ENCODE peak calls at places on chromosomes 16 and 17, in five cellular contexts. One of them, this sample, is unnamed.

GRCh38 chr17:16930571-16931317 is 41.2 kb downstream of the TNFRSF13B start:
- DNase-seq in heart right ventricle: no peak
- DNase-seq in GM06990: no peak
- DNase-seq in esophagus squamous epithelium: no peak
- DNase-seq in fibroblast of lung: no peak
- DNase-seq in this sample: no peak

GRCh38 chr16:9159839-9160550 is 68.6 kb downstream of the HAPSTR1 start:
- DNase-seq in GM06990: no peak
- DNase-seq in esophagus squamous epithelium: no peak
- DNase-seq in heart right ventricle: no peak
- DNase-seq in fibroblast of lung: peak; percentile 51
- DNase-seq in this sample: peak; percentile 73

GRCh38 chr16:275786-276232 is at the start of gene RGS11:
- DNase-seq in fibroblast of lung: no peak
- DNase-seq in heart right ventricle: peak; percentile 27
- DNase-seq in esophagus squamous epithelium: no peak
- DNase-seq in GM06990: no peak
- DNase-seq in this sample: peak; percentile 50

GRCh38 chr16:85285681-85286065 is 173.4 kb upstream of the CIBAR2 start:
- DNase-seq in GM06990: no peak
- DNase-seq in esophagus squamous epithelium: no peak
- DNase-seq in fibroblast of lung: peak; percentile 12
- DNase-seq in heart right ventricle: no peak
- DNase-seq in this sample: no peak

GRCh38 chr17:31559647-31560501 is 168.4 kb downstream of the RAB11FIP4 start:
- DNase-seq in heart right ventricle: peak; percentile 50
- DNase-seq in esophagus squamous epithelium: no peak
- DNase-seq in fibroblast of lung: no peak
- DNase-seq in GM06990: no peak
- DNase-seq in this sample: peak; percentile 44

GRCh38 chr16:75333770-75334169 is 82.3 kb upstream of the BCAR1 start:
- DNase-seq in heart right ventricle: no peak
- DNase-seq in GM06990: peak; percentile 16
- DNase-seq in esophagus squamous epithelium: no peak
- DNase-seq in fibroblast of lung: no peak
- DNase-seq in this sample: no peak

GRCh38 chr16:52993179-52993578 is 59.5 kb downstream of the CHD9NB start:
- DNase-seq in GM06990: no peak
- DNase-seq in fibroblast of lung: no peak
- DNase-seq in esophagus squamous epithelium: no peak
- DNase-seq in heart right ventricle: no peak
- DNase-seq in this sample: no peak

GRCh38 chr17:63116228-63116627 is 150.2 kb downstream of the TANC2 start:
- DNase-seq in esophagus squamous epithelium: no peak
- DNase-seq in GM06990: no peak
- DNase-seq in fibroblast of lung: no peak
- DNase-seq in heart right ventricle: no peak
- DNase-seq in this sample: no peak

GRCh38 chr17:81135503-81136283 is 29.6 kb upstream of the PVALEF start:
- DNase-seq in esophagus squamous epithelium: no peak
- DNase-seq in GM06990: no peak
- DNase-seq in fibroblast of lung: no peak
- DNase-seq in heart right ventricle: no peak
- DNase-seq in this sample: no peak

GRCh38 chr16:4240624-4241023 is 1.3 kb downstream of the SRL start:
- DNase-seq in esophagus squamous epithelium: no peak
- DNase-seq in heart right ventricle: peak; percentile 56
- DNase-seq in fibroblast of lung: no peak
- DNase-seq in GM06990: no peak
- DNase-seq in this sample: no peak

GRCh38 chr16:52068447-52069074 is 478.4 kb downstream of the TOX3 start:
- DNase-seq in heart right ventricle: no peak
- DNase-seq in esophagus squamous epithelium: no peak
- DNase-seq in fibroblast of lung: peak; percentile 20
- DNase-seq in GM06990: no peak
- DNase-seq in this sample: peak; percentile 37

GRCh38 chr16:74501484-74502479 is 80.5 kb upstream of the CLEC18B start:
- DNase-seq in esophagus squamous epithelium: no peak
- DNase-seq in heart right ventricle: no peak
- DNase-seq in fibroblast of lung: no peak
- DNase-seq in GM06990: no peak
- DNase-seq in this sample: no peak

GRCh38 chr16:58148099-58148498 is 18.9 kb upstream of the CFAP20 start:
- DNase-seq in heart right ventricle: no peak
- DNase-seq in GM06990: no peak
- DNase-seq in esophagus squamous epithelium: no peak
- DNase-seq in fibroblast of lung: no peak
- DNase-seq in this sample: no peak

GRCh38 chr17:42878123-42878880 is 22.3 kb upstream of the G6PC1 start:
- DNase-seq in esophagus squamous epithelium: no peak
- DNase-seq in heart right ventricle: no peak
- DNase-seq in GM06990: no peak
- DNase-seq in fibroblast of lung: no peak
- DNase-seq in this sample: no peak

GRCh38 chr17:35973333-35974260 is 7.7 kb downstream of the CCL16 start:
- DNase-seq in heart right ventricle: no peak
- DNase-seq in fibroblast of lung: no peak
- DNase-seq in GM06990: no peak
- DNase-seq in esophagus squamous epithelium: no peak
- DNase-seq in this sample: peak; percentile 4

GRCh38 chr16:24452724-24453123 is 86.6 kb upstream of the RBBP6 start:
- DNase-seq in heart right ventricle: no peak
- DNase-seq in GM06990: no peak
- DNase-seq in esophagus squamous epithelium: no peak
- DNase-seq in fibroblast of lung: no peak
- DNase-seq in this sample: no peak

GRCh38 chr16:26511463-26511862 is 555.3 kb upstream of the C16orf82 start:
- DNase-seq in esophagus squamous epithelium: no peak
- DNase-seq in GM06990: no peak
- DNase-seq in heart right ventricle: no peak
- DNase-seq in fibroblast of lung: no peak
- DNase-seq in this sample: no peak

GRCh38 chr16:78647019-78647418 is 547.6 kb downstream of the WWOX start:
- DNase-seq in fibroblast of lung: no peak
- DNase-seq in GM06990: no peak
- DNase-seq in heart right ventricle: peak; percentile 16
- DNase-seq in esophagus squamous epithelium: no peak
- DNase-seq in this sample: no peak

GRCh38 chr16:576197-576822 is 6.5 kb downstream of the PIGQ start:
- DNase-seq in fibroblast of lung: no peak
- DNase-seq in heart right ventricle: no peak
- DNase-seq in GM06990: no peak
- DNase-seq in esophagus squamous epithelium: no peak
- DNase-seq in this sample: no peak

GRCh38 chr16:84684592-84684965 is 15.2 kb upstream of the USP10 start:
- DNase-seq in GM06990: no peak
- DNase-seq in esophagus squamous epithelium: no peak
- DNase-seq in fibroblast of lung: no peak
- DNase-seq in heart right ventricle: no peak
- DNase-seq in this sample: no peak

GRCh38 chr17:73814070-73814469 is 169.8 kb upstream of the SDK2 start:
- DNase-seq in heart right ventricle: no peak
- DNase-seq in GM06990: no peak
- DNase-seq in esophagus squamous epithelium: no peak
- DNase-seq in fibroblast of lung: no peak
- DNase-seq in this sample: no peak

GRCh38 chr16:87254271-87254670 is 62.9 kb downstream of the C16orf95 start:
- DNase-seq in fibroblast of lung: no peak
- DNase-seq in GM06990: no peak
- DNase-seq in heart right ventricle: no peak
- DNase-seq in esophagus squamous epithelium: no peak
- DNase-seq in this sample: no peak

GRCh38 chr16:4936991-4937781 is at the start of gene PPL:
- DNase-seq in esophagus squamous epithelium: no peak
- DNase-seq in heart right ventricle: peak; percentile 68
- DNase-seq in GM06990: peak; percentile 40
- DNase-seq in fibroblast of lung: no peak
- DNase-seq in this sample: no peak

GRCh38 chr16:50173318-50173717 is 20.2 kb downstream of the TENT4B start:
- DNase-seq in GM06990: no peak
- DNase-seq in esophagus squamous epithelium: no peak
- DNase-seq in fibroblast of lung: no peak
- DNase-seq in heart right ventricle: no peak
- DNase-seq in this sample: no peak

GRCh38 chr17:63986842-63987615 is 11.1 kb upstream of the PRR29 start:
- DNase-seq in fibroblast of lung: no peak
- DNase-seq in heart right ventricle: peak; percentile 40
- DNase-seq in GM06990: no peak
- DNase-seq in esophagus squamous epithelium: no peak
- DNase-seq in this sample: no peak

GRCh38 chr16:89815639-89816348 is 653 bp downstream of the FANCA start:
- DNase-seq in esophagus squamous epithelium: no peak
- DNase-seq in fibroblast of lung: no peak
- DNase-seq in GM06990: peak; percentile 53
- DNase-seq in heart right ventricle: no peak
- DNase-seq in this sample: peak; percentile 30

GRCh38 chr17:64202683-64203430 is 60.2 kb downstream of the TEX2 start:
- DNase-seq in fibroblast of lung: no peak
- DNase-seq in GM06990: no peak
- DNase-seq in esophagus squamous epithelium: no peak
- DNase-seq in heart right ventricle: no peak
- DNase-seq in this sample: peak; percentile 75

GRCh38 chr17:33435716-33436301 is 142.7 kb upstream of the ASIC2 start:
- DNase-seq in GM06990: no peak
- DNase-seq in esophagus squamous epithelium: no peak
- DNase-seq in heart right ventricle: no peak
- DNase-seq in fibroblast of lung: peak; percentile 11
- DNase-seq in this sample: no peak

GRCh38 chr17:68034452-68034776 is 1.1 kb upstream of the KPNA2 start:
- DNase-seq in GM06990: no peak
- DNase-seq in heart right ventricle: no peak
- DNase-seq in esophagus squamous epithelium: no peak
- DNase-seq in fibroblast of lung: no peak
- DNase-seq in this sample: no peak

GRCh38 chr16:28307936-28308335 is 15.6 kb downstream of the SBK1 start:
- DNase-seq in GM06990: no peak
- DNase-seq in esophagus squamous epithelium: no peak
- DNase-seq in fibroblast of lung: no peak
- DNase-seq in heart right ventricle: no peak
- DNase-seq in this sample: no peak

DNA sequence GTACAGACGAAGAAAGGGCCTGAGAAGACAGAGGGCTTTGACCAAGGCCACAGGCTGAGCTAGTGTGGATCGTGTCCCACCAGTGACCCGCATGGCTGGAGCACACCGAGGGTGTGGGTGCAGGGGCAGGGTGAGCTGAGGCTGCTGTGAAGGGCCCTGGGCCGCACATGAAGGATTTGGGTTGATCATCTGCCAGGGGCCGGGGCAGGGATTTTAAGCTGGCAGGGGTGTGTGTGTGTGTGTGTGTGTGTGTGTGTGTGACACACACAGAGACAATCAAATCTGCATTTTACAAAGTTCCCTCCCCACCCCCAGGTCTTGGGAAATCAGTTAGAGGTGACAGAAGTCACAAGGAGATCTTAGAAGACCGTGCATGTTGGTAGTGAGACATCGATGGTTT is 65.2 kb downstream of the SRCIN1 start:
- DNase-seq in GM06990: no peak
- DNase-seq in heart right ventricle: no peak
- DNase-seq in fibroblast of lung: no peak
- DNase-seq in esophagus squamous epithelium: no peak
- DNase-seq in this sample: no peak
- H3K36me3 ChIP-seq in GM06990: no peaks in the 10 kb centered on the region
- H3K36me3 ChIP-seq in heart right ventricle: no peaks in the 10 kb centered on the region
- H3K36me3 ChIP-seq in fibroblast of lung: no peaks in the 10 kb centered on the region
- H3K36me3 ChIP-seq in esophagus squamous epithelium: no peaks in the 10 kb centered on the region
- H3K36me3 ChIP-seq in this sample: no peaks in the 10 kb centered on the region

DNA sequence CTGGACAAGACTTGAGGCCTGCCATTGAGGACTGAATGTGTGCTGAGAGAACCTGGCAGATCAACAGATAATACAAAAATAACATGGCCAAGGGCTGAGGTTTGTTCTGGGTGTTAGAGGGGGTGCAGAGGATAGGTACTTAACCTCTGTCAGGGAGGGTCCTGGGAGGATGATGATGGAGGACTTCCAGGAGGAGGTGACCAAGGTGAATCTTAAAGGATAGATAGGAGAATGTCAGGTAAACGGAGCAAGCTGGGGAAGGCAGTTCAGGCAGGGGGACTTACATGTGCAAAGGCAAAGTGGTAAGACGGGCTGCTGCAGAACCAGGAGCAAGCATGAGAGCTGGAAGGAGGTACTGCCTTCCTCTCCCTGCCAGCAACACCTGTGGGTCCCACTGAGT is 119.8 kb upstream of the PLCG2 start:
- DNase-seq in fibroblast of lung: no peak
- DNase-seq in GM06990: no peak
- DNase-seq in esophagus squamous epithelium: no peak
- DNase-seq in heart right ventricle: no peak
- DNase-seq in this sample: no peak
- H3K36me3 ChIP-seq in fibroblast of lung: peaks cover 1% of the 10 kb centered on the region
- H3K36me3 ChIP-seq in GM06990: no peaks in the 10 kb centered on the region
- H3K36me3 ChIP-seq in esophagus squamous epithelium: peaks cover 16% of the 10 kb centered on the region
- H3K36me3 ChIP-seq in heart right ventricle: peaks cover 30% of the 10 kb centered on the region
- H3K36me3 ChIP-seq in this sample: peaks cover 60% of the 10 kb centered on the region

GRCh38 chr16:30773826-30774225 is 11.7 kb downstream of the RNF40 start:
- DNase-seq in GM06990: no peak
- DNase-seq in fibroblast of lung: no peak
- DNase-seq in heart right ventricle: no peak
- DNase-seq in esophagus squamous epithelium: no peak
- DNase-seq in this sample: no peak
- H3K36me3 ChIP-seq in GM06990: peaks cover 32% of the 10 kb centered on the region
- H3K36me3 ChIP-seq in fibroblast of lung: peaks cover 29% of the 10 kb centered on the region
- H3K36me3 ChIP-seq in heart right ventricle: peaks cover 57% of the 10 kb centered on the region
- H3K36me3 ChIP-seq in esophagus squamous epithelium: peaks cover 35% of the 10 kb centered on the region
- H3K36me3 ChIP-seq in this sample: peaks cover 49% of the 10 kb centered on the region

GRCh38 chr16:2324296-2324859 is 16.1 kb downstream of the ABCA3 start:
- DNase-seq in GM06990: no peak
- DNase-seq in esophagus squamous epithelium: no peak
- DNase-seq in fibroblast of lung: no peak
- DNase-seq in heart right ventricle: no peak
- DNase-seq in this sample: no peak

GRCh38 chr16:2325791-2326190 is 14.7 kb downstream of the ABCA3 start:
- DNase-seq in GM06990: no peak
- DNase-seq in fibroblast of lung: no peak
- DNase-seq in esophagus squamous epithelium: no peak
- DNase-seq in heart right ventricle: no peak
- DNase-seq in this sample: no peak

GRCh38 chr16:2325181-2325580 is 15.3 kb downstream of the ABCA3 start:
- DNase-seq in GM06990: no peak
- DNase-seq in esophagus squamous epithelium: no peak
- DNase-seq in heart right ventricle: no peak
- DNase-seq in fibroblast of lung: no peak
- DNase-seq in this sample: no peak

GRCh38 chr16:2328428-2328827 is 12.1 kb downstream of the ABCA3 start:
- DNase-seq in heart right ventricle: no peak
- DNase-seq in fibroblast of lung: no peak
- DNase-seq in GM06990: no peak
- DNase-seq in esophagus squamous epithelium: no peak
- DNase-seq in this sample: no peak

DNA sequence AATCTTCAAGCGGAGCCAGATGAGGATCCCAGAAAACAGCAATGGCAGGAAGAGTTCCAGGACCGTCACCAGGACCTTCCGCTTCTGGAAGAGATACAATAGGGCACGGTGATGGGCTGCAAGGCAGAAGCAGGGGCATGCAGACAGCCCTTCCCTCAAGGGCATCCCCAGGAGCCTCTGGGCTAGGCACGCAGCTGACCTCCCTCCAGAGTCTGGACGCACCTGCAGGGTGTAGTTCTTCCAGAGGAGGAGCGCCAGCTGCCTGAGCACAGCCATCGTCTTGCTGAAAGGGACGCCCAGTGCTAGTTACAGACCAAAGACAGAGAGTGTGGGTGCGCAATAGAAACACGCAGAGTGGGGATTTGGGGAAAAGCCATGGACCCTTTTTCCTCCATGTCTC is 14.3 kb downstream of the ABCA3 start:
- DNase-seq in fibroblast of lung: no peak
- DNase-seq in heart right ventricle: no peak
- DNase-seq in esophagus squamous epithelium: no peak
- DNase-seq in GM06990: no peak
- DNase-seq in this sample: no peak
- H3K36me3 ChIP-seq in fibroblast of lung: no peaks in the 10 kb centered on the region
- H3K36me3 ChIP-seq in heart right ventricle: peaks cover 66% of the 10 kb centered on the region
- H3K36me3 ChIP-seq in esophagus squamous epithelium: peaks cover 5% of the 10 kb centered on the region
- H3K36me3 ChIP-seq in GM06990: no peaks in the 10 kb centered on the region
- H3K36me3 ChIP-seq in this sample: no peaks in the 10 kb centered on the region

This sample was measured in adipocyte.